ENCODE peak calls at places on chromosomes 5 and 9, in five cellular contexts. Z is AG04449; C is CD8-positive, alpha-beta memory T cell; I is aorta; F is gastrocnemius medialis. E is an unnamed sample.

GRCh38 chr5:17854901-17855300 is 220.6 kb downstream of the TAF11L14 start:
- DNase-seq in F (no peak), I (no peak), C (no peak), Z (no peak), E (no peak)

GRCh38 chr9:93665128-93665565 is 88.8 kb downstream of the PHF2 start:
- DNase-seq in Z (no peak), C (no peak), I (no peak), F (no peak), E (no peak)

GRCh38 chr9:35114921-35115341 is 731 bp downstream of the ATOSB start:
- DNase-seq in C (peak; percentile 23), F (no peak), Z (no peak), I (peak; percentile 85), E (peak; percentile 67)

GRCh38 chr5:97501965-97502305 is 318.9 kb upstream of the RIOK2 start:
- DNase-seq in F (no peak), C (no peak), Z (no peak), I (no peak), E (peak; percentile 44)

GRCh38 chr5:133472829-133473228 is 139.5 kb downstream of the FSTL4 start:
- DNase-seq in C (no peak), Z (no peak), I (no peak), F (no peak), E (no peak)

GRCh38 chr9:109794361-109795012 is 14.5 kb downstream of the PALM2AKAP2 start:
- DNase-seq in F (no peak), Z (no peak), I (no peak), C (no peak), E (peak; percentile 51)

GRCh38 chr5:178472138-178472537 is 118.1 kb downstream of the COL23A1 start:
- DNase-seq in C (no peak), Z (no peak), I (no peak), F (no peak), E (no peak)

GRCh38 chr9:83620841-83621636 is 1.9 kb upstream of the IDNK start:
- DNase-seq in F (no peak), I (no peak), Z (no peak), C (peak; percentile 11), E (peak; percentile 65)

GRCh38 chr9:134738869-134739659 is 97.5 kb downstream of the COL5A1 start:
- DNase-seq in Z (no peak), C (peak; percentile 6), F (peak; percentile 33), I (peak; percentile 92), E (peak; percentile 46)

GRCh38 chr5:1436036-1436435 is 9.2 kb downstream of the SLC6A3 start:
- DNase-seq in C (no peak), Z (no peak), F (no peak), I (no peak), E (no peak)

GRCh38 chr9:74078647-74079046 is 418.5 kb upstream of the RORB start:
- DNase-seq in F (no peak), C (no peak), Z (no peak), I (no peak), E (peak; percentile 21)

GRCh38 chr5:115191439-115192031 is 21.8 kb upstream of the TRIM36 start:
- DNase-seq in C (no peak), Z (no peak), F (no peak), I (no peak), E (no peak)

GRCh38 chr9:134391319-134392231 is 65.3 kb downstream of the RXRA start:
- DNase-seq in C (peak; percentile 72), I (no peak), Z (no peak), F (no peak), E (no peak)

GRCh38 chr5:90983148-90983547 is 400.0 kb downstream of the ARRDC3 start:
- DNase-seq in I (no peak), F (no peak), C (no peak), Z (no peak), E (peak; percentile 95)

GRCh38 chr5:108251350-108251749 is 130.5 kb downstream of the FBXL17 start:
- DNase-seq in C (no peak), Z (no peak), F (no peak), I (no peak), E (peak; percentile 35)

GRCh38 chr5:83741571-83741970 is 20.9 kb upstream of the HAPLN1 start:
- DNase-seq in F (no peak), Z (no peak), C (no peak), I (no peak), E (no peak)

GRCh38 chr5:179781846-179782245 is 11.9 kb upstream of the LTC4S start:
- DNase-seq in F (no peak), I (no peak), Z (no peak), C (no peak), E (no peak)

GRCh38 chr5:166677891-166678290 is 1613.6 kb upstream of the WWC1 start:
- DNase-seq in C (no peak), Z (no peak), F (no peak), I (no peak), E (no peak)

GRCh38 chr5:126949475-126949874 is 80.9 kb downstream of the MARCHF3 start:
- DNase-seq in F (no peak), C (no peak), Z (no peak), I (no peak), E (no peak)

GRCh38 chr9:88197016-88197415 is 58.7 kb upstream of the SPATA31C2 start:
- DNase-seq in F (no peak), I (no peak), Z (peak; percentile 36), C (no peak), E (peak; percentile 65)

GRCh38 chr9:111691686-111692329 is 30.4 kb downstream of the GNG10 start:
- DNase-seq in C (no peak), I (no peak), F (no peak), Z (no peak), E (peak; percentile 64)

GRCh38 chr5:72018158-72018803 is 89.0 kb upstream of the MAP1B start:
- DNase-seq in F (no peak), Z (no peak), I (no peak), C (peak; percentile 20), E (peak; percentile 79)

GRCh38 chr9:131678499-131679111 is 61.3 kb downstream of the RAPGEF1 start:
- DNase-seq in Z (peak; percentile 88), C (peak; percentile 53), I (peak; percentile 90), F (peak; percentile 90), E (peak; percentile 95)

GRCh38 chr9:104905153-104905901 is 22.6 kb downstream of the ABCA1 start:
- DNase-seq in Z (no peak), F (no peak), I (no peak), C (no peak), E (no peak)

GRCh38 chr9:74528207-74528606 is 31.1 kb downstream of the RORB start:
- DNase-seq in I (no peak), F (no peak), Z (no peak), C (no peak), E (no peak)

GRCh38 chr5:163269624-163270023 is 167.8 kb upstream of the CCNG1 start:
- DNase-seq in I (no peak), C (no peak), F (no peak), Z (no peak), E (peak; percentile 5)

GRCh38 chr5:149161026-149161687 is 19.9 kb downstream of the ABLIM3 start:
- DNase-seq in F (no peak), Z (no peak), I (no peak), C (no peak), E (no peak)

GRCh38 chr9:124784503-124784902 is 7.6 kb downstream of the OLFML2A start:
- DNase-seq in C (no peak), F (no peak), I (no peak), Z (no peak), E (peak; percentile 61)

GRCh38 chr9:4073371-4073770 is 226.5 kb downstream of the GLIS3 start:
- DNase-seq in F (no peak), I (no peak), Z (no peak), C (no peak), E (no peak)

GRCh38 chr5:75054110-75054930 is 2.0 kb upstream of the GCNT4 start:
- DNase-seq in C (no peak), Z (no peak), I (peak; percentile 78), F (no peak), E (peak; percentile 64)

GRCh38 chr5:115459844-115460243 is 84.7 kb downstream of the FEM1C start:
- DNase-seq in Z (no peak), C (no peak), F (no peak), I (no peak), E (peak; percentile 50)

GRCh38 chr5:100668511-100668910 is 133.3 kb downstream of the FAM174A start:
- DNase-seq in I (no peak), C (no peak), Z (no peak), F (no peak), E (peak; percentile 47)

GRCh38 chr5:69293882-69294281 is 38.7 kb downstream of the CCDC125 start:
- DNase-seq in Z (no peak), I (no peak), C (no peak), F (no peak), E (no peak)

GRCh38 chr9:93897075-93897970 is 57.8 kb downstream of the BARX1 start:
- DNase-seq in F (peak; percentile 1), Z (no peak), I (no peak), C (no peak), E (no peak)

GRCh38 chr5:36403601-36404311 is 102.1 kb upstream of the RANBP3L start:
- DNase-seq in Z (peak; percentile 80), F (peak; percentile 24), I (no peak), C (no peak), E (peak; percentile 81)

GRCh38 chr9:37700131-37700530 is 49.4 kb downstream of the FRMPD1 start:
- DNase-seq in C (no peak), F (no peak), I (no peak), Z (no peak), E (no peak)

GRCh38 chr9:21804791-21805190 is 2.4 kb downstream of the MTAP start:
- DNase-seq in I (no peak), F (no peak), C (no peak), Z (no peak), E (no peak)
- H3K4me3 ChIP-seq in I (no peak overlapping the region), F (no peak overlapping the region), C (no peak overlapping the region), Z (peak overlapping the region; percentile 78), E (no peak overlapping the region)

GRCh38 chr9:129142115-129142514 is 30.9 kb downstream of the PTPA start:
- DNase-seq in I (no peak), Z (no peak), C (no peak), F (no peak), E (no peak)
- H3K4me3 ChIP-seq in I (no peak overlapping the region), Z (peak overlapping the region; percentile 29), C (no peak overlapping the region), F (no peak overlapping the region), E (peak overlapping the region; percentile 25)

GRCh38 chr5:34738381-34738780 is 82.3 kb downstream of the RAI14 start:
- DNase-seq in Z (no peak), I (no peak), C (no peak), F (no peak), E (peak; percentile 65)
- H3K4me3 ChIP-seq in Z (no peak overlapping the region), I (no peak overlapping the region), C (no peak overlapping the region), F (no peak overlapping the region), E (no peak overlapping the region)

GRCh38 chr5:173598686-173599085 is 17.8 kb downstream of the BOD1 start:
- DNase-seq in Z (no peak), F (no peak), C (no peak), I (no peak), E (no peak)

GRCh38 chr5:173602423-173602822 is 14.0 kb downstream of the BOD1 start:
- DNase-seq in Z (peak; percentile 44), I (no peak), C (no peak), F (no peak), E (peak; percentile 94)

GRCh38 chr5:173604141-173604540 is 12.3 kb downstream of the BOD1 start:
- DNase-seq in F (no peak), C (no peak), Z (no peak), I (no peak), E (no peak)
- H3K4me3 ChIP-seq in F (no peak overlapping the region), C (no peak overlapping the region), Z (no peak overlapping the region), I (no peak overlapping the region), E (no peak overlapping the region)

GRCh38 chr9:13278368-13279246 is 885 bp downstream of the MPDZ start:
- DNase-seq in F (peak; percentile 26), C (no peak), I (peak; percentile 84), Z (no peak), E (peak; percentile 77)
- H3K4me3 ChIP-seq in F (peak overlapping the region; percentile 87), C (no peak overlapping the region), I (peak overlapping the region; percentile 75), Z (peak overlapping the region; percentile 69), E (peak overlapping the region; percentile 69)

GRCh38 chr5:4196744-4197646 is 601.4 kb downstream of the IRX1 start:
- DNase-seq in C (no peak), F (no peak), Z (no peak), I (no peak), E (no peak)
- H3K4me3 ChIP-seq in C (no peak overlapping the region), F (no peak overlapping the region), Z (no peak overlapping the region), I (no peak overlapping the region), E (no peak overlapping the region)

E was measured in cardiac fibroblast.